ENCODE peak calls at places on chromosomes 13 and 19, in seven cellular contexts. U, Z, G, C, B, K and E are unnamed samples.

GRCh38 chr19:38985262-38985661 is 9.7 kb upstream of the FBXO17 start:
- DNase-seq in C (no peak), U (no peak), K (no peak), G (no peak), Z (no peak), B (no peak), E (no peak)

GRCh38 chr19:19115954-19116353 is 22.3 kb downstream of the TMEM161A start:
- DNase-seq in K (no peak), B (peak), G (no peak), U (peak), Z (peak), C (peak), E (peak)

GRCh38 chr13:59364508-59365187 is 799.1 kb downstream of the DIAPH3 start:
- DNase-seq in K (no peak), C (no peak), U (no peak), Z (no peak), B (no peak), G (no peak), E (no peak)

GRCh38 chr19:372306-372890 is 27.8 kb upstream of the MIER2 start:
- DNase-seq in G (no peak), K (peak), B (no peak), Z (peak), C (no peak), U (peak), E (peak)

GRCh38 chr19:13120817-13121216 is 2.8 kb downstream of the NACC1 start:
- DNase-seq in C (no peak), G (no peak), Z (no peak), K (peak), U (no peak), B (peak), E (peak)

GRCh38 chr13:44874176-44874575 is 115.1 kb downstream of the NUFIP1 start:
- DNase-seq in G (no peak), U (no peak), Z (no peak), B (no peak), C (no peak), K (no peak), E (no peak)

GRCh38 chr13:80572308-80572676 is 231.4 kb upstream of the SPRY2 start:
- DNase-seq in G (no peak), B (no peak), K (no peak), U (no peak), Z (no peak), C (no peak), E (no peak)

GRCh38 chr13:24012648-24013047 is 115.3 kb upstream of the C1QTNF9B start:
- DNase-seq in C (no peak), K (no peak), B (no peak), Z (no peak), U (no peak), G (no peak), E (no peak)

GRCh38 chr13:80339578-80339840 is 1.4 kb downstream of the SPRY2 start:
- DNase-seq in G (no peak), Z (no peak), U (no peak), K (peak), B (peak), C (no peak), E (no peak)

GRCh38 chr13:25762795-25763377 is 288.9 kb downstream of the SHISA2 start:
- DNase-seq in C (no peak), B (no peak), G (no peak), U (no peak), K (peak), Z (no peak), E (no peak)

GRCh38 chr13:105291987-105292386 is 1243.5 kb downstream of the EFNB2 start:
- DNase-seq in C (peak), U (no peak), G (no peak), B (no peak), K (no peak), Z (no peak), E (no peak)

GRCh38 chr19:36837902-36838783 is at the start of gene ZNF790:
- DNase-seq in U (peak), C (peak), K (peak), B (peak), Z (peak), G (peak), E (peak)

GRCh38 chr19:31220540-31220939 is 128.7 kb downstream of the TSHZ3 start:
- DNase-seq in B (peak), K (no peak), Z (no peak), G (no peak), U (no peak), C (peak), E (no peak)

GRCh38 chr19:2221918-2222317 is 14.2 kb downstream of the PLEKHJ1 start:
- DNase-seq in B (peak), C (no peak), U (no peak), K (no peak), Z (no peak), G (no peak), E (no peak)
- TF ChIP-seq CTCF in B (peak), C (no peak), U (peak), K (no peak), Z (peak), G (peak), E (peak)

DNA sequence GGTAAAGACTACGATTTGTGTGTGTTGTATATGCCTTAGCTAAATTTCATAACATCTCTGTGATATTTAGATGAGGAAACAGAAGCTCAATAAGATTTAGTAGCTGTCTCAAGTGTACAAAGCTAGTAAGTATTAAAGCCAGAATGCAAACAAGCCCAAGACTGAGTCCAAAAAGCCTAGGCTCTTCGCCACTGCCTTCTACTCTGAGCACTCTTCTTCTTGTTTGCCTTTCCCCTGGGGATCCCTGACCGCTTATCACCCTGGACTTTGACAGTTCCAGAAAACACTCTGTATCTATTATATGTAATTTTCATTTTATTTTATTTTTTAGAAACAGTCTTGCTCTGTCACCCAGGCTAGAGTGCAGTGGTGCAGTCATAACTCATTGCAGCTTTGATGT is 5.8 kb downstream of the TM9SF2 start:
- DNase-seq in G (no peak), Z (no peak), U (no peak), B (no peak), K (no peak), C (no peak), E (no peak)
- H3K4me3 ChIP-seq in G (no peak), Z (no peak), U (peak), B (no peak), K (no peak), C (peak), E (no peak)

GRCh38 chr13:93172109-93172508 is 54.5 kb upstream of the GPC6 start:
- DNase-seq in U (no peak), C (no peak), G (no peak), K (no peak), Z (no peak), B (peak), E (no peak)
- TF ChIP-seq CTCF in U (no peak), C (peak), G (peak), K (peak), Z (peak), B (peak), E (no peak)

DNA sequence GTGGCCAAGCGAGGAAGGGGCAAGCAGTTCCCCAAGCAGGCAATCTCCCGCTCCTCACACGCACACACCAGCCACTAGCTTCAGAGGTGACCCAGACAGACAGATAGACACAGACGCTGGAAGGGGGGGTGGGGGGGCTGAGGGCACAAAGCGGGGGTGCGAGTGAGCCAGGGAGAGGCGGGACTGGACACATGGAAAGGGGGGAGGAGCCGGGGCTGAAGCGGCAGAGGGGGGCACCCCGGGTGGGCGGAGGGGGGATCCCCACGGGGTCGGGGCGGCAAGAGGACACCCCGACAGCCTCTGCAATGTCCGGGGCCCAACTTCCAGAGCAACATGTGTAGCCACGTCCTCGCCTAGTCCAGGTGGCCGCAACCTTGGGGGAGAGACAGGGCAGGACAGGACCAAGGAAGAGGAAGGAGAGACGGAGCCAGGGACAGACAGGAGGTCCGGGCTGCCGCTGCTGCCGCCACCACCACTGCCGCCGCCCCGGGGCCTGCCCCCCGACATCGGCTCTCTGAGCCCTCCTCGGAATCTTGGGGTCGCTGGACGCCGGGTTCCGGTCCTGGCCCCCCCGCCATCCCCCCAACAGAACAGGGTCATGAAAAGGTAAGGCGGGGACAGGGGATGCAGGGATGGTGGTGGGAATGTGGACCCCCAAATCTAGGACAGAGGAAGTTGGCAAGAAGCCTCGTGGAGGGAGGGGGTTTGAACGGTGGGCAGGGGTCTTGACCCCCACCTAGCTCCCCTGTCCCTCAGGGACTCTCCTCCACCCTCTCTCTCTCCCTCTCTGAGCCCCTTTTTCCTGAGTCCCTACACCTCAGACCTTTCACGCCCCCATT is 1.1 kb downstream of the GRIN2D start:
- DNase-seq in G (no peak), U (no peak), C (peak), K (no peak), B (no peak), Z (no peak), E (no peak)
- H3K4me3 ChIP-seq in G (no peak), U (no peak), C (no peak), K (peak), B (peak), Z (no peak), E (no peak)

GRCh38 chr19:47430041-47430802 is 10.9 kb upstream of the MEIS3 start:
- DNase-seq in U (no peak), Z (peak), C (peak), G (no peak), K (peak), B (no peak), E (peak)
- TF ChIP-seq CTCF in U (no peak), Z (peak), C (no peak), G (peak), K (no peak), B (no peak), E (no peak)

GRCh38 chr19:29086182-29086581 is 126.8 kb downstream of the UQCRFS1 start:
- DNase-seq in G (no peak), K (no peak), Z (no peak), U (no peak), C (no peak), B (no peak), E (no peak)

GRCh38 chr19:29086646-29087045 is 126.3 kb downstream of the UQCRFS1 start:
- DNase-seq in G (no peak), K (no peak), U (no peak), C (no peak), B (no peak), Z (no peak), E (no peak)

GRCh38 chr19:29091127-29091526 is 121.8 kb downstream of the UQCRFS1 start:
- DNase-seq in G (no peak), B (no peak), C (no peak), K (no peak), U (no peak), Z (no peak), E (no peak)

GRCh38 chr19:29089315-29089855 is 123.6 kb downstream of the UQCRFS1 start:
- DNase-seq in Z (no peak), G (no peak), U (no peak), C (no peak), B (no peak), K (no peak), E (no peak)

GRCh38 chr19:29088761-29089160 is 124.2 kb downstream of the UQCRFS1 start:
- DNase-seq in U (no peak), C (no peak), K (no peak), Z (no peak), G (no peak), B (no peak), E (no peak)
- H3K4me3 ChIP-seq in U (no peak), C (no peak), K (no peak), Z (no peak), G (no peak), B (no peak), E (no peak)

DNA sequence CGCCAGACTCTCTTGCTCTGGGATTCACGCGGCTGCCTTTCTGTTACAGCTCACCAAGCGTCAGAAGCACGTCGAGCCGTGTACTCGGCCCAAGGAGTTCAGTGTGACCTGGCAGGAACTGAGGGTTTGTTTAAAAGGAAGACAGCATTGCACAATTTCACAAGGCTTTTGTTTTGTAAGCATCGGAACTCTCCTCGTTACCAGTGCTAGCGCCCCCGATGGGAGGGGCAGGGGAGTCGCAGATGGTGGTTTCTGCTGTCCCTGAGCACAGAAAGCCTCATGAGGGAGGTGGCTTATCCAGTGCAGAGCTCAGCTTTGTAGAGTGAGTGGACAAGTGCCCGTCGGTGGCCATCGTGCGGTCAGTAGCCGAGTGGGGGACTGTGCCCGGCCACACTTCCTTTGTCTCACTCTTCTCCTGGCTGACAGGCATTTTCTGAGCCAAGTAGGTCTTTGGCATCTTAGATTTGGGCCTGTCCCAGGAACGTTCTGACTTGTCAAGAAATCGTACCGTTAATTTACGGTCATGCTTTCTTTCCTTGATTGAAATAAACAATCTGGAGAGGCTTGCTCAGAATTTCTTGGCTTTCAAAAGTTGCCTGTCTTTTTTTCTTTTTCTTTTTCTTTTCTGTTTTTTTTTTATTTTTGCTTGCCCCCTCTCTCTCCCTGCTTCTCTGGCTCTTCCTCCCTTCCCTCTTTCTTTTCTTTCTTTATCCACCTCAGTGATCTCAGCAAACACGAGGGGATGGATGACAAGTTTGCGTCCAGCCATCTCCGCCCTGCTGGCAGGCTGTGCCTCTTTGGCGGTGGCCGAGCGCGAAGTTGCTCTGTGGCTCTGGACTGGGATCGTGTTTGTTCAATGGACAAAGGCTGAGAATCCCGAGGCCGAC is 7.7 kb downstream of the KDM4B start:
- DNase-seq in Z (peak), U (peak), C (peak), K (peak), G (peak), B (peak), E (peak)
- TF ChIP-seq CTCF in Z (peak), U (peak), C (peak), K (peak), G (peak), B (peak), E (peak)

GRCh38 chr19:49363265-49364082 is at the start of gene DKKL1:
- DNase-seq in C (peak), G (peak), B (peak), U (peak), K (peak), Z (peak), E (peak)
- H3K4me3 ChIP-seq in C (no peak), G (peak), B (peak), U (peak), K (peak), Z (peak), E (peak)

GRCh38 chr13:37131092-37131491 is 25.6 kb upstream of the CSNK1A1L start:
- DNase-seq in B (no peak), K (no peak), Z (no peak), G (no peak), U (no peak), C (no peak), E (no peak)
- TF ChIP-seq CTCF in B (no peak), K (no peak), Z (no peak), G (no peak), U (no peak), C (no peak), E (no peak)